ENCODE peak calls at places on chromosomes 6 and 20, in six cellular contexts. D is IMR-90, P is neuronal stem cell, Y is H9, N is mesenchymal stem cell, C is H1. U is an unnamed sample.

GRCh38 chr20:34052414-34052813 is 58.7 kb downstream of the RALY start:
- DNase-seq in Y (no peak), C (no peak), N (no peak), P (no peak), D (no peak), U (no peak)

GRCh38 chr20:13741879-13742278 is 42.8 kb downstream of the ESF1 start:
- DNase-seq in N (no peak), P (no peak), D (no peak), C (no peak), Y (no peak), U (no peak)

GRCh38 chr6:85498596-85499258 is 48.8 kb downstream of the NT5E start:
- DNase-seq in P (no peak), C (no peak), N (peak; percentile 19), D (peak; percentile 46), Y (no peak), U (no peak)

GRCh38 chr20:4814696-4815252 is 93.1 kb downstream of the PRND start:
- DNase-seq in Y (no peak), P (no peak), D (no peak), C (no peak), N (no peak), U (peak; percentile 37)

GRCh38 chr20:63626424-63627128 is at the start of gene GMEB2:
- DNase-seq in C (peak; percentile 58), Y (peak; percentile 76), P (no peak), D (no peak), N (no peak), U (peak; percentile 65)

GRCh38 chr6:169386431-169387057 is 132.9 kb upstream of the THBS2 start:
- DNase-seq in N (no peak), D (peak; percentile 7), Y (no peak), P (no peak), C (no peak), U (peak; percentile 40)

GRCh38 chr20:46121531-46121930 is 3.4 kb downstream of the CD40 start:
- DNase-seq in D (no peak), C (no peak), N (peak; percentile 11), Y (no peak), P (no peak), U (peak; percentile 52)

GRCh38 chr6:111761783-111762312 is 111.4 kb downstream of the FYN start:
- DNase-seq in N (no peak), P (no peak), C (no peak), Y (no peak), D (peak; percentile 19), U (no peak)

GRCh38 chr6:156980515-156980914 is 203.3 kb downstream of the ARID1B start:
- DNase-seq in C (no peak), N (no peak), Y (peak; percentile 54), D (no peak), P (no peak), U (no peak)

GRCh38 chr6:57198926-57199636 is 23.0 kb downstream of the RAB23 start:
- DNase-seq in N (peak; percentile 80), C (no peak), Y (peak; percentile 69), P (no peak), D (peak; percentile 47), U (no peak)

GRCh38 chr6:387293-387694 is 4.3 kb upstream of the IRF4 start:
- DNase-seq in C (no peak), P (no peak), D (peak; percentile 54), Y (no peak), N (no peak), U (no peak)

GRCh38 chr6:36198986-36199385 is 2.4 kb downstream of the BRPF3 start:
- DNase-seq in P (no peak), N (no peak), C (no peak), Y (no peak), D (no peak), U (no peak)

GRCh38 chr6:20223119-20223518 is 10.8 kb upstream of the MBOAT1 start:
- DNase-seq in N (no peak), P (no peak), C (no peak), Y (no peak), D (no peak), U (no peak)

GRCh38 chr6:90072501-90072900 is 178.2 kb downstream of the GJA10 start:
- DNase-seq in D (no peak), Y (no peak), C (no peak), P (no peak), N (no peak), U (no peak)

GRCh38 chr20:51914758-51915157 is 112.4 kb upstream of the SALL4 start:
- DNase-seq in N (no peak), P (no peak), C (no peak), Y (no peak), D (no peak), U (no peak)

GRCh38 chr6:160420969-160421556 is 72.9 kb downstream of the SLC22A3 start:
- DNase-seq in P (no peak), D (no peak), N (no peak), Y (no peak), C (no peak), U (no peak)

GRCh38 chr6:40244684-40245083 is 310.4 kb upstream of the MOCS1 start:
- DNase-seq in C (no peak), D (no peak), N (no peak), P (no peak), Y (no peak), U (peak; percentile 17)

GRCh38 chr6:48881551-48881950 is 581.5 kb downstream of the MMUT start:
- DNase-seq in Y (no peak), P (no peak), D (no peak), N (peak; percentile 24), C (no peak), U (no peak)

GRCh38 chr6:42295181-42295580 is 77.5 kb upstream of the MRPS10 start:
- DNase-seq in D (no peak), P (no peak), C (no peak), N (no peak), Y (no peak), U (no peak)

DNA sequence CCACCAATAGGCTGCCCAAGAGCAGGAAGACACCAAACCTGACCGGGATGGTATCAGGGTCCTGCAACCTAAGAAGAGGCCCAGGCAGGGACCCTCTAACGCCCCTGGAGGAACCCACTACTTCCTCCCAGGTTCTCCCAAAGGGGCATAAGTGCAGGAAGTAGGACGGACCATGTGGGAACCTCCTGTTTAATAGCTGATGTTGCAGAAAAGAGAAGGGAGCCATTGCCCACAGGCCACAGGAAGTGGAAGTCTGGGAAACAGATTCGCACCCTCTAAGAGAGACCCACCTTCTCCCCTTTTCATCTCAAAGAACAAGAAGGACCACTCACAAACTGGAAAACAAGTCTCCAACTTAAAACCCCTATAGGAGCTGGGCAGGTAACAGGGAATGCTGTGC is 18.1 kb downstream of the PREX1 start:
- DNase-seq in C (no peak), N (no peak), P (no peak), D (no peak), Y (no peak), U (no peak)
- H3K79me1 ChIP-seq in C (peaks cover 2% of the 10 kb centered on the region), N (peaks cover 34% of the 10 kb centered on the region), P (peaks cover 3% of the 10 kb centered on the region), D (no peaks in the 10 kb centered on the region), Y (no peaks in the 10 kb centered on the region), U (no peaks in the 10 kb centered on the region)

DNA sequence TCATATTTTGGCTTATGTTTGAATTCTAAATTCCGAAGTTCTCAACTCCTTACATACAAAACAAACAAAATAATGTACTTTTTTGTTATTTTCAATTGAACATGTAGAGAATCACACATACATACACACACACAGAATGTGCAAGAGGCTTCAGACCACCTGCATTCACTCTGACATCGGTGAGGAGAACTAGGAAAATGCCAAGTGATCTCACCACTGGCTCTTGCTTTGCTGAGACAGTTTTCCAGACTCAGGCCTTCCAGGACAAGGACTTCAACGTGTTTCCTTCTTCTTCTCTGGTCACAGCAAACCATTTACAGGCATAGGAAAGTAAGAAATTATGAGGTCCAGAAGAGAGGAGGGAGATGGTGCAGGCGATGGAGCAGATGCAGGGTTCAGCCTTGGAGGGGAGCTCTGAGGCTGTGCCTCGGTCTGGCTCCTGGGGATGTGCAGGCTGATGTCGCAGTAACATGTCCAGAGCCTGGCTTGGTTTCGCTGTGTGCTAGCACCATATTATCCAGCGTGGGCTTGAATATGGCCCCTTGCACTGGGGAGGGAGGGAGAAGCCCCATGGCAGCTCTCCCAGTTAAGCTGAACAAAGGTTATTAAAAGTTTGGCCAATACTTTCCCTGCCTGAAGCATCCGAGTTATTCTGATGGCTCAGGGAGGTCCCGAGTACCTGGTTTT is 93.3 kb downstream of the DACT2 start:
- DNase-seq in P (no peak), N (no peak), D (no peak), Y (no peak), C (no peak), U (no peak)
- H4K91ac ChIP-seq in P (no peak overlapping the region), N (no peak overlapping the region), D (no peak overlapping the region), Y (no peak overlapping the region), C (no peak overlapping the region), U (no peak overlapping the region)

GRCh38 chr6:72530750-72531149 is 91.1 kb upstream of the KCNQ5 start:
- DNase-seq in P (no peak), Y (no peak), C (no peak), N (no peak), D (no peak), U (no peak)

GRCh38 chr6:72535124-72535523 is 86.7 kb upstream of the KCNQ5 start:
- DNase-seq in Y (no peak), N (no peak), D (no peak), P (no peak), C (no peak), U (no peak)

GRCh38 chr6:72530152-72530551 is 91.7 kb upstream of the KCNQ5 start:
- DNase-seq in P (no peak), N (no peak), C (no peak), D (no peak), Y (no peak), U (no peak)

GRCh38 chr6:72533601-72534000 is 88.3 kb upstream of the KCNQ5 start:
- DNase-seq in P (no peak), D (peak; percentile 38), Y (no peak), C (no peak), N (no peak), U (peak; percentile 5)

DNA sequence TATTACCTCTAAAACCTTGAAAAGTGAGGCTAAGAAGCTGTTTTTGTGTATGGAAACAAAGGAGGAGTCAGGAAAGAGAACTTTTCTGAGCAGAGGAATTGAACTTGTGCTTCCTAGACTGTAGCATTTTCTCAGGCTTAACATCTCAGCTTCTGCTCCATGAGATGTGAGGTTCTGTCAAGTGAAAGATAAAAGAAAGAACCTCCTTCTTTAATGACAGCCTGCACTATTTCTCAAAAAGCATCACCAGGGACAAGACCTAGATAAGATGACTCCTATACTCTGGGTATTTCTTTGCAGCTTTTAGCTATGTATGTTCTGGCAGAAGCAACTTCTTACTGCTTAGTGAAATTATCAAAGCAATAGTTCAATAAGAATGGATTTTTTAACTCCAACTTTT is 87.6 kb upstream of the KCNQ5 start:
- DNase-seq in C (no peak), D (no peak), Y (no peak), N (no peak), P (no peak), U (no peak)
- H3K79me1 ChIP-seq in C (no peaks in the 10 kb centered on the region), D (no peaks in the 10 kb centered on the region), Y (no peaks in the 10 kb centered on the region), N (no peaks in the 10 kb centered on the region), P (no peaks in the 10 kb centered on the region), U (no peaks in the 10 kb centered on the region)

GRCh38 chr6:51001399-51001798 is 182.7 kb downstream of the TFAP2B start:
- DNase-seq in P (no peak), Y (no peak), D (no peak), C (no peak), N (no peak), U (no peak)
- H4K91ac ChIP-seq in P (no peak overlapping the region), Y (no peak overlapping the region), D (no peak overlapping the region), C (no peak overlapping the region), N (no peak overlapping the region), U (no peak overlapping the region)